ENCODE peak calls at places on chromosomes 13 and 19, in seven cellular contexts. H is Ammon's horn; T is activated naive CD8-positive, alpha-beta T cell treated with anti-CD3 and anti-CD28 coated beads, Interleukin-2, amount 50 U/mL, for 24 hours; V is COR-L47; F is stimulated activated CD8-positive, alpha-beta memory T cell treated with anti-CD3 and anti-CD28 coated beads, Interleukin-15, amount 100 ng/mL, for 1 hour; L is activated naive CD4-positive, alpha-beta T cell treated with Interleukin-2 at 50 U/mL for 16 hours; P is nephron progenitor cell. Q is an unnamed sample.

GRCh38 chr19:18484992-18485391 is 36.9 kb downstream of the ELL start:
- DNase-seq in H (no peak), L (no peak), F (no peak), V (no peak), T (no peak), P (no peak), Q (no peak)

GRCh38 chr13:74073231-74073630 is 61.0 kb downstream of the KLF12 start:
- DNase-seq in V (no peak), L (no peak), P (no peak), H (no peak), T (no peak), F (no peak), Q (no peak)

GRCh38 chr13:31067416-31068118 is 94.1 kb downstream of the HSPH1 start:
- DNase-seq in H (no peak), V (no peak), F (no peak), P (no peak), L (no peak), T (no peak), Q (no peak)

GRCh38 chr13:30158774-30159445 is 148.4 kb downstream of the KATNAL1 start:
- DNase-seq in L (no peak), T (no peak), V (no peak), P (no peak), F (no peak), H (peak), Q (no peak)

GRCh38 chr19:29121684-29122083 is 91.3 kb downstream of the UQCRFS1 start:
- DNase-seq in P (peak), F (no peak), T (no peak), L (no peak), H (no peak), V (no peak), Q (no peak)

GRCh38 chr19:56121180-56122167 is at the start of gene ZNF787:
- DNase-seq in H (peak), P (peak), F (peak), V (peak), T (peak), L (peak), Q (peak)

GRCh38 chr19:29662604-29663404 is 2.5 kb upstream of the PLEKHF1 start:
- DNase-seq in L (peak), H (no peak), T (peak), P (no peak), F (no peak), V (no peak), Q (no peak)

GRCh38 chr19:16660763-16661479 is at the start of gene TMEM38A:
- DNase-seq in V (no peak), F (no peak), P (peak), H (peak), T (peak), L (peak), Q (no peak)

GRCh38 chr13:29754486-29754806 is 96.0 kb downstream of the UBL3 start:
- DNase-seq in L (peak), P (no peak), V (no peak), H (peak), T (peak), F (no peak), Q (no peak)

GRCh38 chr13:112486386-112487126 is 101.4 kb downstream of the TUBGCP3 start:
- DNase-seq in V (no peak), T (no peak), H (peak), P (no peak), F (no peak), L (no peak), Q (no peak)

GRCh38 chr19:6466526-6467248 is 2.6 kb downstream of the CRB3 start:
- DNase-seq in L (no peak), P (no peak), T (no peak), H (no peak), F (no peak), V (no peak), Q (no peak)

GRCh38 chr13:66994097-66994496 is 236.0 kb downstream of the PCDH9 start:
- DNase-seq in H (peak), P (peak), T (peak), V (no peak), F (no peak), L (no peak), Q (no peak)

GRCh38 chr13:29901714-29902631 is 51.6 kb upstream of the UBL3 start:
- DNase-seq in L (peak), T (peak), P (no peak), V (no peak), H (no peak), F (no peak), Q (no peak)

GRCh38 chr13:37141011-37141410 is 35.5 kb upstream of the CSNK1A1L start:
- DNase-seq in L (no peak), T (no peak), P (no peak), F (no peak), H (no peak), V (no peak), Q (no peak)

GRCh38 chr13:32037471-32037870 is 5.9 kb downstream of the FRY start:
- DNase-seq in V (no peak), F (no peak), H (no peak), L (no peak), T (no peak), P (no peak), Q (no peak)

GRCh38 chr13:113806526-113806925 is 47.5 kb downstream of the TMEM255B start:
- DNase-seq in P (no peak), V (no peak), H (no peak), L (no peak), F (no peak), T (no peak), Q (no peak)

GRCh38 chr19:34962281-34962944 is 1.6 kb downstream of the ZNF792 start:
- DNase-seq in T (no peak), L (no peak), V (no peak), P (no peak), F (no peak), H (no peak), Q (peak)

Q was measured in KG1.